ENCODE peak calls at places on chromosomes 7 and 10, in five cellular contexts. M, P, Q, J and R are unnamed samples.

GRCh38 chr10:116183733-116184447 is 89.1 kb downstream of the GFRA1 start:
- DNase-seq in Q (no peak), M (peak), J (no peak), P (no peak), R (no peak)

GRCh38 chr10:48636231-48636630 is 31.4 kb upstream of the ARHGAP22 start:
- DNase-seq in Q (no peak), J (no peak), M (no peak), P (no peak), R (no peak)

GRCh38 chr7:32093415-32094408 is 23.5 kb upstream of the PDE1C start:
- DNase-seq in P (no peak), J (peak), Q (peak), M (peak), R (no peak)

GRCh38 chr10:35035641-35036040 is 54.5 kb downstream of the CUL2 start:
- DNase-seq in J (no peak), M (no peak), P (no peak), Q (no peak), R (no peak)

GRCh38 chr7:140541513-140542192 is 62.3 kb upstream of the MKRN1 start:
- DNase-seq in P (no peak), Q (peak), J (peak), M (peak), R (no peak)

GRCh38 chr7:78316110-78316509 is 517.5 kb downstream of the PHTF2 start:
- DNase-seq in P (no peak), Q (no peak), J (no peak), M (no peak), R (no peak)

GRCh38 chr10:132588301-132589013 is 50.9 kb downstream of the INPP5A start:
- DNase-seq in P (no peak), Q (no peak), M (no peak), J (peak), R (no peak)

GRCh38 chr10:76033457-76034196 is 602.2 kb downstream of the LRMDA start:
- DNase-seq in J (no peak), P (no peak), M (peak), Q (no peak), R (no peak)

GRCh38 chr7:3028071-3028766 is 15.4 kb downstream of the CARD11 start:
- DNase-seq in J (peak), M (peak), P (no peak), Q (no peak), R (no peak)

GRCh38 chr10:56142092-56142728 is 218.8 kb downstream of the ZWINT start:
- DNase-seq in Q (no peak), M (no peak), J (no peak), P (no peak), R (no peak)

GRCh38 chr10:104937528-104937927 is 296.4 kb downstream of the SORCS3 start:
- DNase-seq in Q (no peak), J (no peak), P (no peak), M (peak), R (no peak)

GRCh38 chr10:11958956-11959355 is 83.7 kb downstream of the UPF2 start:
- DNase-seq in Q (no peak), P (no peak), J (no peak), M (no peak), R (no peak)

GRCh38 chr7:96202102-96202501 is 119.8 kb downstream of the SLC25A13 start:
- DNase-seq in J (no peak), Q (no peak), P (no peak), M (no peak), R (no peak)

GRCh38 chr7:69586315-69586714 is 12.0 kb upstream of the AUTS2 start:
- DNase-seq in Q (no peak), P (no peak), M (no peak), J (no peak), R (no peak)

GRCh38 chr10:73860050-73860491 is 14.3 kb downstream of the CAMK2G start:
- DNase-seq in J (no peak), P (no peak), M (no peak), Q (no peak), R (no peak)

GRCh38 chr10:118031351-118032075 is 15.2 kb downstream of the RAB11FIP2 start:
- DNase-seq in P (no peak), Q (no peak), J (no peak), M (peak), R (no peak)

GRCh38 chr10:70932415-70933196 is 44.2 kb upstream of the PCBD1 start:
- DNase-seq in Q (no peak), P (no peak), J (no peak), M (no peak), R (no peak)

GRCh38 chr7:117484988-117485655 is 5.3 kb downstream of the CFTR start:
- DNase-seq in Q (no peak), P (no peak), M (no peak), J (no peak), R (no peak)

GRCh38 chr7:79692015-79692414 is 238.5 kb upstream of the MAGI2 start:
- DNase-seq in M (peak), Q (peak), P (no peak), J (no peak), R (no peak)

GRCh38 chr7:143305423-143306070 is 10.4 kb upstream of the CLCN1 start:
- DNase-seq in J (peak), P (peak), Q (no peak), M (peak), R (peak)

GRCh38 chr10:91682912-91683311 is 50.0 kb upstream of the PPP1R3C start:
- DNase-seq in P (no peak), Q (no peak), M (no peak), J (no peak), R (no peak)

GRCh38 chr7:7867835-7868234 is 100.8 kb upstream of the GLCCI1 start:
- DNase-seq in P (no peak), M (no peak), Q (no peak), J (no peak), R (no peak)

GRCh38 chr7:55280031-55280454 is 85.1 kb upstream of the LANCL2 start:
- DNase-seq in J (no peak), P (no peak), Q (peak), M (peak), R (peak)